ENCODE peak calls at places on chromosome 4, in eight cellular contexts. H, L, I, A, T, G, S and Z are unnamed samples.

GRCh38 chr4:41346306-41347061 is 89.8 kb downstream of the UCHL1 start:
- DNase-seq in H (no peak), L (no peak), I (no peak), A (peak; percentile 42), T (no peak), G (peak; percentile 21), S (no peak), Z (no peak)

GRCh38 chr4:6134612-6135220 is 65.6 kb downstream of the JAKMIP1 start:
- DNase-seq in H (peak; percentile 31), L (no peak), I (no peak), A (no peak), T (no peak), G (no peak), S (no peak), Z (no peak)

GRCh38 chr4:108446554-108446953 is 173.8 kb upstream of the RPL34 start:
- DNase-seq in H (no peak), L (no peak), I (no peak), A (peak; percentile 93), T (no peak), G (peak; percentile 78), S (no peak), Z (no peak)

GRCh38 chr4:145154573-145154972 is 25.8 kb downstream of the OTUD4 start:
- DNase-seq in H (peak; percentile 7), L (no peak), I (no peak), A (no peak), T (peak; percentile 31), G (peak; percentile 34), S (no peak), Z (no peak)

GRCh38 chr4:174474457-174475075 is 47.7 kb downstream of the HPGD start:
- DNase-seq in H (no peak), L (no peak), I (no peak), A (peak; percentile 35), T (no peak), G (no peak), S (no peak), Z (no peak)

GRCh38 chr4:56388311-56388710 is 1.0 kb upstream of the AASDH start:
- DNase-seq in H (no peak), L (no peak), I (no peak), A (no peak), T (no peak), G (no peak), S (no peak), Z (no peak)

GRCh38 chr4:183589710-183590109 is 69.3 kb downstream of the RWDD4 start:
- DNase-seq in H (no peak), L (no peak), I (no peak), A (no peak), T (no peak), G (no peak), S (no peak), Z (no peak)

GRCh38 chr4:71189471-71189870 is 149.3 kb upstream of the SLC4A4 start:
- DNase-seq in H (no peak), L (no peak), I (no peak), A (no peak), T (no peak), G (no peak), S (no peak), Z (no peak)

GRCh38 chr4:105162123-105162796 is 15.6 kb downstream of the TET2 start:
- DNase-seq in H (no peak), L (no peak), I (no peak), A (no peak), T (no peak), G (no peak), S (no peak), Z (no peak)

GRCh38 chr4:54897590-54897989 is 227.8 kb downstream of the KDR start:
- DNase-seq in H (no peak), L (no peak), I (no peak), A (no peak), T (no peak), G (no peak), S (no peak), Z (no peak)

GRCh38 chr4:105112274-105112673 is 34.4 kb upstream of the TET2 start:
- DNase-seq in H (no peak), L (no peak), I (no peak), A (no peak), T (no peak), G (no peak), S (no peak), Z (no peak)

GRCh38 chr4:173013232-173013932 is 155.2 kb upstream of the GALNT7 start:
- DNase-seq in H (peak; percentile 42), L (no peak), I (peak; percentile 73), A (no peak), T (peak; percentile 22), G (peak; percentile 51), S (peak; percentile 49), Z (no peak)
- TF ChIP-seq CTCF in H (peak; percentile 70), L (peak; percentile 52), I (peak; percentile 79), A (peak; percentile 62), T (peak; percentile 73), G (peak; percentile 81), S (peak; percentile 77), Z (peak; percentile 61)

GRCh38 chr4:143156853-143157252 is 27.9 kb upstream of the USP38 start:
- DNase-seq in H (no peak), L (no peak), I (no peak), A (no peak), T (no peak), G (no peak), S (no peak), Z (no peak)
- TF ChIP-seq CTCF in H (no peak), L (no peak), I (no peak), A (no peak), T (no peak), G (no peak), S (no peak), Z (no peak)

GRCh38 chr4:127126718-127127117 is 506.0 kb upstream of the INTU start:
- DNase-seq in H (no peak), L (no peak), I (no peak), A (no peak), T (no peak), G (no peak), S (no peak), Z (no peak)

GRCh38 chr4:127120706-127121105 is 512.1 kb upstream of the INTU start:
- DNase-seq in H (no peak), L (no peak), I (no peak), A (no peak), T (no peak), G (no peak), S (no peak), Z (no peak)

GRCh38 chr4:127124919-127125318 is 507.8 kb upstream of the INTU start:
- DNase-seq in H (no peak), L (no peak), I (no peak), A (no peak), T (no peak), G (peak; percentile 9), S (no peak), Z (no peak)
- TF ChIP-seq CTCF in H (no peak), L (no peak), I (peak; percentile 28), A (peak; percentile 1), T (no peak), G (peak; percentile 39), S (no peak), Z (peak; percentile 28)

GRCh38 chr4:76035146-76035545 is 724 bp downstream of the CXCL11 start:
- DNase-seq in H (no peak), L (no peak), I (no peak), A (no peak), T (no peak), G (no peak), S (no peak), Z (no peak)
- TF ChIP-seq CTCF in H (no peak), L (no peak), I (no peak), A (no peak), T (no peak), G (no peak), S (no peak), Z (no peak)